ENCODE peak calls at places on chromosomes 16 and 17, in seven cellular contexts. One of them, this sample, is unnamed.

GRCh38 chr17:8758137-8758596 is at the start of gene SPDYE4:
- DNase-seq in heart left ventricle: no peak
- DNase-seq in H1: peak; percentile 10
- DNase-seq in kidney: no peak
- DNase-seq in body of pancreas: no peak
- DNase-seq in left ventricle myocardium inferior: no peak
- DNase-seq in neural progenitor cell: no peak
- DNase-seq in this sample: no peak

GRCh38 chr17:4967539-4968165 is at the start of gene SPAG7:
- DNase-seq in heart left ventricle: peak; percentile 95
- DNase-seq in H1: peak; percentile 98
- DNase-seq in kidney: peak; percentile 98
- DNase-seq in body of pancreas: peak; percentile 96
- DNase-seq in left ventricle myocardium inferior: peak; percentile 94
- DNase-seq in neural progenitor cell: peak; percentile 97
- DNase-seq in this sample: peak; percentile 99

GRCh38 chr16:66502020-66502913 is 47.7 kb downstream of the TK2 start:
- DNase-seq in heart left ventricle: peak; percentile 63
- DNase-seq in H1: no peak
- DNase-seq in kidney: peak; percentile 75
- DNase-seq in body of pancreas: no peak
- DNase-seq in left ventricle myocardium inferior: peak; percentile 64
- DNase-seq in neural progenitor cell: no peak
- DNase-seq in this sample: no peak

GRCh38 chr16:78751601-78752000 is 652.1 kb downstream of the WWOX start:
- DNase-seq in heart left ventricle: no peak
- DNase-seq in H1: no peak
- DNase-seq in kidney: no peak
- DNase-seq in body of pancreas: no peak
- DNase-seq in left ventricle myocardium inferior: no peak
- DNase-seq in neural progenitor cell: no peak
- DNase-seq in this sample: no peak

GRCh38 chr16:1556254-1556653 is 22.8 kb downstream of the TMEM204 start:
- DNase-seq in heart left ventricle: no peak
- DNase-seq in H1: no peak
- DNase-seq in kidney: peak; percentile 76
- DNase-seq in body of pancreas: no peak
- DNase-seq in left ventricle myocardium inferior: no peak
- DNase-seq in neural progenitor cell: no peak
- DNase-seq in this sample: no peak

GRCh38 chr17:17935321-17936271 is 36.6 kb downstream of the TOM1L2 start:
- DNase-seq in heart left ventricle: no peak
- DNase-seq in H1: no peak
- DNase-seq in kidney: no peak
- DNase-seq in body of pancreas: no peak
- DNase-seq in left ventricle myocardium inferior: no peak
- DNase-seq in neural progenitor cell: no peak
- DNase-seq in this sample: no peak

GRCh38 chr16:31131416-31131815 is 4.1 kb downstream of the PRSS8 start:
- DNase-seq in heart left ventricle: no peak
- DNase-seq in H1: no peak
- DNase-seq in kidney: no peak
- DNase-seq in body of pancreas: peak; percentile 34
- DNase-seq in left ventricle myocardium inferior: no peak
- DNase-seq in neural progenitor cell: no peak
- DNase-seq in this sample: no peak

GRCh38 chr16:25916091-25916490 is 224.3 kb downstream of the HS3ST4 start:
- DNase-seq in heart left ventricle: no peak
- DNase-seq in H1: no peak
- DNase-seq in kidney: no peak
- DNase-seq in body of pancreas: no peak
- DNase-seq in left ventricle myocardium inferior: no peak
- DNase-seq in neural progenitor cell: no peak
- DNase-seq in this sample: no peak

GRCh38 chr17:52383493-52384100 is 225.1 kb upstream of the CA10 start:
- DNase-seq in heart left ventricle: peak; percentile 26
- DNase-seq in H1: peak; percentile 69
- DNase-seq in kidney: no peak
- DNase-seq in body of pancreas: peak; percentile 67
- DNase-seq in left ventricle myocardium inferior: no peak
- DNase-seq in neural progenitor cell: peak; percentile 87
- DNase-seq in this sample: no peak

GRCh38 chr17:75632863-75633483 is at the start of gene SMIM5:
- DNase-seq in heart left ventricle: peak; percentile 90
- DNase-seq in H1: peak; percentile 97
- DNase-seq in kidney: peak; percentile 96
- DNase-seq in body of pancreas: peak; percentile 85
- DNase-seq in left ventricle myocardium inferior: peak; percentile 87
- DNase-seq in neural progenitor cell: peak; percentile 91
- DNase-seq in this sample: peak; percentile 96

GRCh38 chr16:3718628-3719027 is 1.3 kb upstream of the TRAP1 start:
- DNase-seq in heart left ventricle: no peak
- DNase-seq in H1: no peak
- DNase-seq in kidney: no peak
- DNase-seq in body of pancreas: no peak
- DNase-seq in left ventricle myocardium inferior: no peak
- DNase-seq in neural progenitor cell: no peak
- DNase-seq in this sample: no peak

GRCh38 chr16:3716831-3717234 is 491 bp downstream of the TRAP1 start:
- DNase-seq in heart left ventricle: no peak
- DNase-seq in H1: no peak
- DNase-seq in kidney: no peak
- DNase-seq in body of pancreas: peak; percentile 32
- DNase-seq in left ventricle myocardium inferior: no peak
- DNase-seq in neural progenitor cell: peak; percentile 63
- DNase-seq in this sample: no peak

GRCh38 chr16:3715430-3715829 is 1.9 kb downstream of the TRAP1 start:
- DNase-seq in heart left ventricle: no peak
- DNase-seq in H1: no peak
- DNase-seq in kidney: no peak
- DNase-seq in body of pancreas: no peak
- DNase-seq in left ventricle myocardium inferior: no peak
- DNase-seq in neural progenitor cell: no peak
- DNase-seq in this sample: no peak

GRCh38 chr16:3718019-3718391 is 681 bp upstream of the TRAP1 start:
- DNase-seq in heart left ventricle: no peak
- DNase-seq in H1: no peak
- DNase-seq in kidney: no peak
- DNase-seq in body of pancreas: no peak
- DNase-seq in left ventricle myocardium inferior: no peak
- DNase-seq in neural progenitor cell: no peak
- DNase-seq in this sample: no peak

DNA sequence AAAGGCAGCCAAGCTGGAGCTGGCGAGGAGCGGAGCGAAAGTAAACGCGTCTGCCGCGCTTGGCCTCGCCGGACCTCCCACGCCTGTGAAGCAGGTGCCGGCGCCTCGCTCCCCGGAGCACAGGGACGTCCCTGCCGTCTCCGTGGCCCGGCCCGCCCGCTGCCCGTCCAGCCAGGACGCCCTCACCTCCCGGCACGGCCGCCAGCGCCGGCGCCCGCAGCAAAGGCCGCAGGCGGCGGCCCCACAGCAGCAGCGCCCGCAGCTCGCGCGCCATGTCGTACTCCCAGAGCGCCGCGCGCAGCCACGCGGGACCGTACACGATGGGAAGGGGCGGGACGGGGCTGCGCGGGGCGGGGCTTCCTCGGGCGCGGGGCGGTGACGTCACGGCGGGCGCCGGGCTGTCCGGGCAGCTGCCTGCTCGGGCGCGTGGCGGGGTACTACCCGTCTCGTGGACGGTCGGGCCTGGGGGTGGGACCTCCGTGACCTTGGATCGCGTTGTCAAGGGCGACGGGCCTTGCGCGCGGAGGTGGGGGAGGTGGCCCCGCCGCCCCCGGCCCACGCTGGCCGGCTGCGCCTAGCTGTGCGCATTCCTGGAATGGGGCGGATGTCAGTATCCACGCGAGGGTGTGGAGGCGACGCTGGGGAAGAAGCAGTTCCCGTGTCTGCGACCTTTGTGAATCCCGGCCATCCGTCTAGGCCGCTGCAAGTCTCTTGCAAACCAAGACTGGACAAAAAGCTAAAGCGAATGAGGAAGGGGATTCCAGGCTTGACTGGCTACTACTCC is at the start of gene TRAP1:
- DNase-seq in heart left ventricle: peak; percentile 94
- DNase-seq in H1: peak; percentile 94
- DNase-seq in kidney: peak; percentile 96
- DNase-seq in body of pancreas: peak; percentile 89
- DNase-seq in left ventricle myocardium inferior: peak; percentile 91
- DNase-seq in neural progenitor cell: peak; percentile 90
- DNase-seq in this sample: no peak
- H3K4me1 ChIP-seq in heart left ventricle: no peaks in the 10 kb centered on the region
- H3K4me1 ChIP-seq in H1: peaks cover 4% of the 10 kb centered on the region
- H3K4me1 ChIP-seq in kidney: peaks cover 5% of the 10 kb centered on the region
- H3K4me1 ChIP-seq in body of pancreas: peaks cover 41% of the 10 kb centered on the region
- H3K4me1 ChIP-seq in left ventricle myocardium inferior: peaks cover 31% of the 10 kb centered on the region
- H3K4me1 ChIP-seq in neural progenitor cell: peaks cover 7% of the 10 kb centered on the region
- H3K4me1 ChIP-seq in this sample: peaks cover 26% of the 10 kb centered on the region

GRCh38 chr17:2177235-2177811 is 122.4 kb downstream of the HIC1 start:
- DNase-seq in heart left ventricle: no peak
- DNase-seq in H1: no peak
- DNase-seq in kidney: no peak
- DNase-seq in body of pancreas: no peak
- DNase-seq in left ventricle myocardium inferior: no peak
- DNase-seq in neural progenitor cell: no peak
- DNase-seq in this sample: no peak
- H3K4me1 ChIP-seq in heart left ventricle: peaks cover 78% of the 10 kb centered on the region
- H3K4me1 ChIP-seq in H1: peaks cover 3% of the 10 kb centered on the region
- H3K4me1 ChIP-seq in kidney: peaks cover 43% of the 10 kb centered on the region
- H3K4me1 ChIP-seq in body of pancreas: peaks cover 56% of the 10 kb centered on the region
- H3K4me1 ChIP-seq in left ventricle myocardium inferior: peaks cover 100% of the 10 kb centered on the region
- H3K4me1 ChIP-seq in neural progenitor cell: peaks cover 16% of the 10 kb centered on the region
- H3K4me1 ChIP-seq in this sample: peaks cover 100% of the 10 kb centered on the region

DNA sequence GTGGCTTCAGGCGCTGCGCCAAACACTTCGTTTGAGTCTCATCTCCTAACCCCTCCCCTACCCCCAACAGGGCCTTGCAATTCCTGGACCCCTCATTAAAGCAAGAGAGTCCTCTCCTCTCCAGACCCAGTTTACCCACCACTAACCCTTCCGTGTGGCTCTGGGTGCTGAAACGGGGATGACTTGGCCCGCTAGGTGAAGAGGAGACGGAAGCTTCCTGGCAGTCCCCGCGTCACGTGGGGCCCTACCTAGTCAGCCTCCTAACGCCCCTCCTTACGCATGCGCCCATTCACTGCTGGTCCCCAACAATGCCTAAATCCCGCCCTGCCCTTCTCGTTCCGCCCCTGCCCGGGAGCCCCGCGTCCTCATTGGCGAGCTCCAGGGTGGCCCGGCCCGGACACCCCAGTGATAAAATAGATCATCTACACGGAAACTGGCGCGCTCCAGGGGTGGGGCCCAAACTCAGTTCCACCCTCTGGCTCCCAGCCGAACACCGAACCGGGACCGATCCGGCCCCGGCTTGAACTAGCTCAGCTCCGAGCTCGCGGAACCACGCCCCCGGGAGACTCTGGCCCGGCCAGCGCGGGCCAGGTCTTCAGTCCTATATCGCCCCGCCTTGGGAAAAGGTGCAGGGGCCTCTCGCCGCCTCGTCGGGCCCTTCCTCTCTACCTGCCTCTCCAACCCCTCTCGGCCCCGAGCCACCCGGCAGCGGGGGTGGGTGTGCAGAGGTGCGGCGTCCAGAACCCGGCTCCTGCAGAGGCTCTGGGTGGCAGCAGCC is at the start of gene SLC16A13:
- DNase-seq in heart left ventricle: peak; percentile 95
- DNase-seq in H1: peak; percentile 94
- DNase-seq in kidney: peak; percentile 99
- DNase-seq in body of pancreas: peak; percentile 93
- DNase-seq in left ventricle myocardium inferior: peak; percentile 94
- DNase-seq in neural progenitor cell: peak; percentile 98
- DNase-seq in this sample: no peak
- H3K4me1 ChIP-seq in heart left ventricle: no peaks in the 10 kb centered on the region
- H3K4me1 ChIP-seq in H1: peaks cover 3% of the 10 kb centered on the region
- H3K4me1 ChIP-seq in kidney: peaks cover 23% of the 10 kb centered on the region
- H3K4me1 ChIP-seq in body of pancreas: peaks cover 25% of the 10 kb centered on the region
- H3K4me1 ChIP-seq in left ventricle myocardium inferior: peaks cover 34% of the 10 kb centered on the region
- H3K4me1 ChIP-seq in neural progenitor cell: no peaks in the 10 kb centered on the region
- H3K4me1 ChIP-seq in this sample: peaks cover 23% of the 10 kb centered on the region

GRCh38 chr17:78759203-78759968 is 22.7 kb downstream of the CYTH1 start:
- DNase-seq in heart left ventricle: peak; percentile 75
- DNase-seq in H1: no peak
- DNase-seq in kidney: no peak
- DNase-seq in body of pancreas: peak; percentile 77
- DNase-seq in left ventricle myocardium inferior: peak; percentile 74
- DNase-seq in neural progenitor cell: no peak
- DNase-seq in this sample: no peak

GRCh38 chr17:78759969-78760352 is 22.1 kb downstream of the CYTH1 start:
- DNase-seq in heart left ventricle: no peak
- DNase-seq in H1: no peak
- DNase-seq in kidney: no peak
- DNase-seq in body of pancreas: no peak
- DNase-seq in left ventricle myocardium inferior: no peak
- DNase-seq in neural progenitor cell: no peak
- DNase-seq in this sample: no peak

GRCh38 chr17:78763561-78763960 is 18.5 kb downstream of the CYTH1 start:
- DNase-seq in heart left ventricle: no peak
- DNase-seq in H1: no peak
- DNase-seq in kidney: no peak
- DNase-seq in body of pancreas: no peak
- DNase-seq in left ventricle myocardium inferior: no peak
- DNase-seq in neural progenitor cell: no peak
- DNase-seq in this sample: no peak

GRCh38 chr17:78764871-78765270 is 17.2 kb downstream of the CYTH1 start:
- DNase-seq in heart left ventricle: no peak
- DNase-seq in H1: no peak
- DNase-seq in kidney: no peak
- DNase-seq in body of pancreas: no peak
- DNase-seq in left ventricle myocardium inferior: no peak
- DNase-seq in neural progenitor cell: no peak
- DNase-seq in this sample: no peak

DNA sequence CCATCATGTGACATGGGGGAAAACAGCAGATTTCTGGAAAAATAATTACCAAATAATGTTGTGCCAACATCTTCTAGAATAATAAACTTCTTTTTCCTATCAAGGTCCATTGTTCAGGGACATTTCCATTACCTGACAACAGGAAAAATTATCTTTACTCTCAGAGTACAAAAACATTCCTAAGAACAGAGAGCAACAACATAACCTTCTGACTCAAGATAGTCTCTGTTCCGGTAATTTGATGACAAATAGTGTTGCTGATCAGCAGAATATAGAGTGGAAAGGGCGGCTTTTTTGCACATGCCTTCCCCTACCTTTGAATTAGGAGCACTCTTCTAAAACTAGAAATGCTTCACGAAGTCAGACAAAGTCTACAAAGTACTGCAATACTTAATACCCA is 20.1 kb downstream of the CYTH1 start:
- DNase-seq in heart left ventricle: no peak
- DNase-seq in H1: no peak
- DNase-seq in kidney: no peak
- DNase-seq in body of pancreas: no peak
- DNase-seq in left ventricle myocardium inferior: no peak
- DNase-seq in neural progenitor cell: no peak
- DNase-seq in this sample: no peak
- H3K4me1 ChIP-seq in heart left ventricle: peaks cover 25% of the 10 kb centered on the region
- H3K4me1 ChIP-seq in H1: no peaks in the 10 kb centered on the region
- H3K4me1 ChIP-seq in kidney: peaks cover 3% of the 10 kb centered on the region
- H3K4me1 ChIP-seq in body of pancreas: peaks cover 40% of the 10 kb centered on the region
- H3K4me1 ChIP-seq in left ventricle myocardium inferior: peaks cover 94% of the 10 kb centered on the region
- H3K4me1 ChIP-seq in neural progenitor cell: peaks cover 28% of the 10 kb centered on the region
- H3K4me1 ChIP-seq in this sample: peaks cover 50% of the 10 kb centered on the region

GRCh38 chr17:50913120-50913519 is 47.0 kb upstream of the TOB1 start:
- DNase-seq in heart left ventricle: no peak
- DNase-seq in H1: no peak
- DNase-seq in kidney: no peak
- DNase-seq in body of pancreas: no peak
- DNase-seq in left ventricle myocardium inferior: no peak
- DNase-seq in neural progenitor cell: no peak
- DNase-seq in this sample: no peak
- H3K4me1 ChIP-seq in heart left ventricle: peaks cover 1% of the 10 kb centered on the region
- H3K4me1 ChIP-seq in H1: peaks cover 47% of the 10 kb centered on the region
- H3K4me1 ChIP-seq in kidney: peaks cover 47% of the 10 kb centered on the region
- H3K4me1 ChIP-seq in body of pancreas: peaks cover 97% of the 10 kb centered on the region
- H3K4me1 ChIP-seq in left ventricle myocardium inferior: peaks cover 47% of the 10 kb centered on the region
- H3K4me1 ChIP-seq in neural progenitor cell: peaks cover 44% of the 10 kb centered on the region
- H3K4me1 ChIP-seq in this sample: peaks cover 4% of the 10 kb centered on the region

This sample was measured in vagina.